ENCODE peak calls at places on chromosomes 12 and 14, in nine cellular contexts. N is HEK293T; A is brain microvascular endothelial cell; F is Panc1; R is WERI-Rb-1; M is COR-L47; W is thoracic aorta; X is coronary artery; I is effector CD4-positive, alpha-beta T cell. J is an unnamed sample.

GRCh38 chr12:9615420-9616135 is 7.9 kb upstream of the KLRB1 start:
- DNase-seq in A (no peak), W (no peak), I (no peak), F (no peak), X (no peak), M (no peak), N (no peak), R (no peak), J (no peak)

GRCh38 chr12:114430306-114430705 is 24.4 kb upstream of the TBX5 start:
- DNase-seq in M (no peak), F (no peak), R (no peak), A (no peak), I (no peak), X (no peak), W (no peak), N (no peak), J (peak)

GRCh38 chr12:95683418-95683817 is 107.1 kb downstream of the NTN4 start:
- DNase-seq in R (no peak), M (no peak), A (no peak), N (no peak), I (no peak), X (no peak), F (no peak), W (no peak), J (no peak)

GRCh38 chr12:21523148-21523547 is 2.9 kb upstream of the SPX start:
- DNase-seq in N (no peak), I (no peak), A (no peak), R (no peak), W (no peak), M (no peak), X (no peak), F (no peak), J (no peak)

GRCh38 chr12:76091245-76091757 is 6.8 kb upstream of the NAP1L1 start:
- DNase-seq in N (no peak), F (no peak), I (no peak), X (no peak), W (no peak), R (no peak), M (no peak), A (no peak), J (no peak)

GRCh38 chr12:49649445-49649844 is 26.1 kb downstream of the PRPF40B start:
- DNase-seq in X (no peak), W (no peak), M (no peak), A (no peak), R (no peak), I (no peak), N (no peak), F (no peak), J (no peak)

GRCh38 chr14:94370524-94370910 is 17.9 kb downstream of the SERPINA1 start:
- DNase-seq in A (no peak), I (no peak), R (no peak), M (no peak), W (no peak), F (no peak), N (no peak), X (peak), J (no peak)

GRCh38 chr14:100237735-100238418 is 1.1 kb upstream of the YY1 start:
- DNase-seq in X (no peak), A (no peak), M (peak), R (peak), W (no peak), I (peak), N (peak), F (no peak), J (no peak)

GRCh38 chr14:32382704-32383103 is 53.6 kb downstream of the AKAP6 start:
- DNase-seq in A (no peak), N (peak), R (peak), X (no peak), I (no peak), M (peak), F (no peak), W (no peak), J (no peak)

GRCh38 chr14:58541623-58542022 is 96.1 kb upstream of the DACT1 start:
- DNase-seq in A (no peak), N (no peak), W (no peak), I (no peak), X (no peak), R (no peak), F (no peak), M (no peak), J (no peak)

GRCh38 chr12:7209958-7210357 is 20.5 kb downstream of the PEX5 start:
- DNase-seq in I (no peak), X (no peak), M (no peak), W (no peak), N (no peak), F (no peak), R (no peak), A (no peak), J (no peak)

GRCh38 chr12:53053223-53054111 is 3.6 kb downstream of the TNS2 start:
- DNase-seq in I (peak), F (no peak), A (no peak), W (no peak), N (no peak), R (peak), X (peak), M (peak), J (no peak)

GRCh38 chr12:89051065-89051677 is 301.1 kb downstream of the DUSP6 start:
- DNase-seq in M (peak), A (peak), N (peak), I (peak), W (no peak), R (peak), F (peak), X (no peak), J (peak)

GRCh38 chr12:45327823-45328383 is 112.0 kb downstream of the ANO6 start:
- DNase-seq in R (no peak), M (no peak), W (no peak), F (no peak), X (no peak), I (no peak), N (no peak), A (peak), J (peak)

GRCh38 chr14:99968931-99969330 is 96.3 kb upstream of the EVL start:
- DNase-seq in I (no peak), W (no peak), R (no peak), N (no peak), X (no peak), F (no peak), A (no peak), M (no peak), J (no peak)

GRCh38 chr14:102481791-102482238 is 27.8 kb downstream of the ANKRD9 start:
- DNase-seq in I (no peak), A (peak), X (no peak), N (no peak), M (no peak), F (no peak), W (no peak), R (no peak), J (no peak)

GRCh38 chr14:105013150-105013787 is 7.6 kb downstream of the CDCA4 start:
- DNase-seq in I (no peak), N (no peak), M (peak), A (no peak), R (no peak), F (no peak), W (no peak), X (no peak), J (no peak)

GRCh38 chr14:74973003-74973614 is 17.7 kb upstream of the PGF start:
- DNase-seq in M (peak), I (no peak), F (no peak), N (no peak), A (peak), X (no peak), W (no peak), R (no peak), J (peak)

GRCh38 chr12:30440826-30441602 is 254.7 kb downstream of the IPO8 start:
- DNase-seq in N (peak), W (no peak), A (peak), X (no peak), I (no peak), F (no peak), R (peak), M (no peak), J (no peak)

GRCh38 chr12:20446836-20447235 is 78.5 kb downstream of the PDE3A start:
- DNase-seq in R (no peak), N (no peak), I (no peak), W (no peak), M (no peak), X (no peak), A (no peak), F (no peak), J (no peak)

J was measured in RCC 7860.